ENCODE peak calls at places on chromosomes 4 and X, in ten cellular contexts. Q is esophagus muscularis mucosa; C is pancreas; F is posterior vena cava; I is activated B cell treated with CpG ODN at 0.5 μM for 24 hours; U is CD4-positive, alpha-beta T cell; K is OCI-LY7; Y is NCI-H460; D is T1000; R is transverse colon. Z is an unnamed sample.

GRCh38 chr4:10182446-10183424 is 66.1 kb upstream of the WDR1 start:
- DNase-seq in Q (no peak), C (no peak), F (no peak), I (no peak), U (no peak), K (no peak), Y (no peak), D (no peak), R (no peak), Z (no peak)

GRCh38 chr4:93771640-93772411 is 56.7 kb upstream of the ATOH1 start:
- DNase-seq in Q (no peak), C (no peak), F (no peak), I (no peak), U (no peak), K (no peak), Y (no peak), D (no peak), R (no peak), Z (no peak)

GRCh38 chr4:185283723-185284122 is 74.3 kb downstream of the SNX25 start:
- DNase-seq in Q (no peak), C (no peak), F (no peak), I (no peak), U (no peak), K (no peak), Y (no peak), D (no peak), R (no peak), Z (no peak)

GRCh38 chr4:27141530-27141929 is 280.9 kb downstream of the STIM2 start:
- DNase-seq in Q (no peak), C (no peak), F (no peak), I (no peak), U (no peak), K (no peak), Y (no peak), D (no peak), R (no peak), Z (no peak)

GRCh38 chrX:1300449-1300848 is 31.8 kb downstream of the CSF2RA start:
- DNase-seq in Q (no peak), C (no peak), F (no peak), I (no peak), U (no peak), K (no peak), Y (no peak), D (no peak), R (no peak), Z (no peak)

GRCh38 chr4:41413670-41414069 is 124.3 kb upstream of the LIMCH1 start:
- DNase-seq in Q (no peak), C (no peak), F (no peak), I (no peak), U (no peak), K (no peak), Y (no peak), D (no peak), R (no peak), Z (no peak)

GRCh38 chr4:40334591-40335507 is at the start of gene CHRNA9:
- DNase-seq in Q (no peak), C (no peak), F (no peak), I (no peak), U (no peak), K (no peak), Y (no peak), D (no peak), R (no peak), Z (no peak)

GRCh38 chrX:30296408-30297254 is 12.6 kb downstream of the NR0B1 start:
- DNase-seq in Q (no peak), C (no peak), F (no peak), I (no peak), U (no peak), K (no peak), Y (no peak), D (no peak), R (no peak), Z (no peak)

GRCh38 chrX:23938690-23939089 is 30.9 kb downstream of the CXorf58 start:
- DNase-seq in Q (no peak), C (no peak), F (no peak), I (no peak), U (no peak), K (no peak), Y (no peak), D (no peak), R (no peak), Z (no peak)

GRCh38 chrX:56968980-56969379 is 26.4 kb downstream of the SPIN3 start:
- DNase-seq in Q (no peak), C (no peak), F (no peak), I (no peak), U (no peak), K (no peak), Y (no peak), D (no peak), R (no peak), Z (no peak)

Z was measured in glutamatergic neuron.